ENCODE peak calls at places on chromosomes 12 and 14, in nine cellular contexts. One of them, this sample, is unnamed.

GRCh38 chr14:96251656-96252155 is 4.3 kb upstream of the BDKRB1 start:
- DNase-seq in cardiac fibroblast: no peak
- DNase-seq in GM12865: no peak
- DNase-seq in PC-3: no peak
- DNase-seq in retinal pigment epithelial cell: no peak
- DNase-seq in choroid plexus epithelial cell: no peak
- DNase-seq in body of pancreas: no peak
- DNase-seq in astrocyte of the spinal cord: no peak
- DNase-seq in left ventricle myocardium inferior: no peak
- DNase-seq in this sample: no peak

GRCh38 chr12:121132601-121133481 is at the start of gene P2RX7:
- DNase-seq in cardiac fibroblast: peak; percentile 38
- DNase-seq in GM12865: peak; percentile 73
- DNase-seq in PC-3: peak; percentile 95
- DNase-seq in retinal pigment epithelial cell: no peak
- DNase-seq in choroid plexus epithelial cell: peak; percentile 48
- DNase-seq in body of pancreas: peak; percentile 87
- DNase-seq in astrocyte of the spinal cord: peak; percentile 35
- DNase-seq in left ventricle myocardium inferior: peak; percentile 80
- DNase-seq in this sample: no peak

GRCh38 chr14:33026850-33027420 is 88.3 kb downstream of the NPAS3 start:
- DNase-seq in cardiac fibroblast: peak; percentile 4
- DNase-seq in GM12865: no peak
- DNase-seq in PC-3: peak; percentile 37
- DNase-seq in retinal pigment epithelial cell: peak; percentile 11
- DNase-seq in choroid plexus epithelial cell: no peak
- DNase-seq in body of pancreas: no peak
- DNase-seq in astrocyte of the spinal cord: peak; percentile 56
- DNase-seq in left ventricle myocardium inferior: no peak
- DNase-seq in this sample: no peak

GRCh38 chr14:104735830-104736642 is 12.0 kb downstream of the ADSS1 start:
- DNase-seq in cardiac fibroblast: peak; percentile 81
- DNase-seq in GM12865: no peak
- DNase-seq in PC-3: no peak
- DNase-seq in retinal pigment epithelial cell: no peak
- DNase-seq in choroid plexus epithelial cell: peak; percentile 81
- DNase-seq in body of pancreas: peak; percentile 46
- DNase-seq in astrocyte of the spinal cord: no peak
- DNase-seq in left ventricle myocardium inferior: peak; percentile 90
- DNase-seq in this sample: no peak

GRCh38 chr12:95789126-95790024 is 1.2 kb downstream of the NTN4 start:
- DNase-seq in cardiac fibroblast: peak; percentile 55
- DNase-seq in GM12865: no peak
- DNase-seq in PC-3: peak; percentile 38
- DNase-seq in retinal pigment epithelial cell: no peak
- DNase-seq in choroid plexus epithelial cell: no peak
- DNase-seq in body of pancreas: peak; percentile 69
- DNase-seq in astrocyte of the spinal cord: no peak
- DNase-seq in left ventricle myocardium inferior: peak; percentile 38
- DNase-seq in this sample: no peak

GRCh38 chr14:29339491-29339890 is 572.9 kb downstream of the FOXG1 start:
- DNase-seq in cardiac fibroblast: peak; percentile 38
- DNase-seq in GM12865: no peak
- DNase-seq in PC-3: peak; percentile 59
- DNase-seq in retinal pigment epithelial cell: no peak
- DNase-seq in choroid plexus epithelial cell: peak; percentile 25
- DNase-seq in body of pancreas: no peak
- DNase-seq in astrocyte of the spinal cord: no peak
- DNase-seq in left ventricle myocardium inferior: no peak
- DNase-seq in this sample: peak; percentile 54

GRCh38 chr12:47715393-47715876 is 9.6 kb upstream of the RPAP3 start:
- DNase-seq in cardiac fibroblast: peak; percentile 82
- DNase-seq in GM12865: peak; percentile 90
- DNase-seq in PC-3: peak; percentile 91
- DNase-seq in retinal pigment epithelial cell: no peak
- DNase-seq in choroid plexus epithelial cell: peak; percentile 78
- DNase-seq in body of pancreas: peak; percentile 83
- DNase-seq in astrocyte of the spinal cord: peak; percentile 72
- DNase-seq in left ventricle myocardium inferior: peak; percentile 74
- DNase-seq in this sample: no peak

GRCh38 chr12:13304924-13305323 is 108.4 kb downstream of the EMP1 start:
- DNase-seq in cardiac fibroblast: peak; percentile 2
- DNase-seq in GM12865: no peak
- DNase-seq in PC-3: no peak
- DNase-seq in retinal pigment epithelial cell: no peak
- DNase-seq in choroid plexus epithelial cell: no peak
- DNase-seq in body of pancreas: no peak
- DNase-seq in astrocyte of the spinal cord: no peak
- DNase-seq in left ventricle myocardium inferior: no peak
- DNase-seq in this sample: peak; percentile 52

GRCh38 chr14:53881161-53881846 is 75.3 kb downstream of the BMP4 start:
- DNase-seq in cardiac fibroblast: no peak
- DNase-seq in GM12865: peak; percentile 62
- DNase-seq in PC-3: no peak
- DNase-seq in retinal pigment epithelial cell: peak; percentile 98
- DNase-seq in choroid plexus epithelial cell: peak; percentile 29
- DNase-seq in body of pancreas: no peak
- DNase-seq in astrocyte of the spinal cord: peak; percentile 48
- DNase-seq in left ventricle myocardium inferior: no peak
- DNase-seq in this sample: no peak

GRCh38 chr12:103626498-103626897 is 39.4 kb downstream of the STAB2 start:
- DNase-seq in cardiac fibroblast: peak; percentile 47
- DNase-seq in GM12865: peak; percentile 18
- DNase-seq in PC-3: peak; percentile 65
- DNase-seq in retinal pigment epithelial cell: peak; percentile 27
- DNase-seq in choroid plexus epithelial cell: no peak
- DNase-seq in body of pancreas: no peak
- DNase-seq in astrocyte of the spinal cord: peak; percentile 49
- DNase-seq in left ventricle myocardium inferior: peak; percentile 43
- DNase-seq in this sample: peak; percentile 41

GRCh38 chr12:10409387-10409786 is at the start of gene KLRC4:
- DNase-seq in cardiac fibroblast: peak; percentile 60
- DNase-seq in GM12865: no peak
- DNase-seq in PC-3: no peak
- DNase-seq in retinal pigment epithelial cell: no peak
- DNase-seq in choroid plexus epithelial cell: peak; percentile 95
- DNase-seq in body of pancreas: no peak
- DNase-seq in astrocyte of the spinal cord: peak; percentile 67
- DNase-seq in left ventricle myocardium inferior: no peak
- DNase-seq in this sample: no peak

GRCh38 chr12:113232787-113233585 is 11.7 kb downstream of the TPCN1 start:
- DNase-seq in cardiac fibroblast: no peak
- DNase-seq in GM12865: peak; percentile 90
- DNase-seq in PC-3: no peak
- DNase-seq in retinal pigment epithelial cell: peak; percentile 82
- DNase-seq in choroid plexus epithelial cell: peak; percentile 73
- DNase-seq in body of pancreas: no peak
- DNase-seq in astrocyte of the spinal cord: peak; percentile 61
- DNase-seq in left ventricle myocardium inferior: peak; percentile 52
- DNase-seq in this sample: no peak

GRCh38 chr12:89416049-89416792 is 63.9 kb upstream of the DUSP6 start:
- DNase-seq in cardiac fibroblast: no peak
- DNase-seq in GM12865: no peak
- DNase-seq in PC-3: no peak
- DNase-seq in retinal pigment epithelial cell: no peak
- DNase-seq in choroid plexus epithelial cell: no peak
- DNase-seq in body of pancreas: no peak
- DNase-seq in astrocyte of the spinal cord: no peak
- DNase-seq in left ventricle myocardium inferior: no peak
- DNase-seq in this sample: no peak

GRCh38 chr12:100868487-100868886 is 73.9 kb downstream of the ANO4 start:
- DNase-seq in cardiac fibroblast: peak; percentile 44
- DNase-seq in GM12865: no peak
- DNase-seq in PC-3: peak; percentile 41
- DNase-seq in retinal pigment epithelial cell: no peak
- DNase-seq in choroid plexus epithelial cell: peak; percentile 5
- DNase-seq in body of pancreas: no peak
- DNase-seq in astrocyte of the spinal cord: peak; percentile 60
- DNase-seq in left ventricle myocardium inferior: no peak
- DNase-seq in this sample: no peak

GRCh38 chr14:79704406-79704805 is 506.9 kb downstream of the DIO2 start:
- DNase-seq in cardiac fibroblast: no peak
- DNase-seq in GM12865: no peak
- DNase-seq in PC-3: no peak
- DNase-seq in retinal pigment epithelial cell: no peak
- DNase-seq in choroid plexus epithelial cell: no peak
- DNase-seq in body of pancreas: no peak
- DNase-seq in astrocyte of the spinal cord: no peak
- DNase-seq in left ventricle myocardium inferior: no peak
- DNase-seq in this sample: no peak

GRCh38 chr14:66070542-66071319 is 415.4 kb upstream of the CCDC196 start:
- DNase-seq in cardiac fibroblast: peak; percentile 21
- DNase-seq in GM12865: peak; percentile 38
- DNase-seq in PC-3: peak; percentile 74
- DNase-seq in retinal pigment epithelial cell: peak; percentile 0
- DNase-seq in choroid plexus epithelial cell: peak; percentile 17
- DNase-seq in body of pancreas: peak; percentile 63
- DNase-seq in astrocyte of the spinal cord: peak; percentile 7
- DNase-seq in left ventricle myocardium inferior: peak; percentile 25
- DNase-seq in this sample: no peak

GRCh38 chr12:11807453-11807852 is 158.0 kb downstream of the ETV6 start:
- DNase-seq in cardiac fibroblast: no peak
- DNase-seq in GM12865: peak; percentile 30
- DNase-seq in PC-3: no peak
- DNase-seq in retinal pigment epithelial cell: no peak
- DNase-seq in choroid plexus epithelial cell: no peak
- DNase-seq in body of pancreas: no peak
- DNase-seq in astrocyte of the spinal cord: no peak
- DNase-seq in left ventricle myocardium inferior: no peak
- DNase-seq in this sample: no peak

DNA sequence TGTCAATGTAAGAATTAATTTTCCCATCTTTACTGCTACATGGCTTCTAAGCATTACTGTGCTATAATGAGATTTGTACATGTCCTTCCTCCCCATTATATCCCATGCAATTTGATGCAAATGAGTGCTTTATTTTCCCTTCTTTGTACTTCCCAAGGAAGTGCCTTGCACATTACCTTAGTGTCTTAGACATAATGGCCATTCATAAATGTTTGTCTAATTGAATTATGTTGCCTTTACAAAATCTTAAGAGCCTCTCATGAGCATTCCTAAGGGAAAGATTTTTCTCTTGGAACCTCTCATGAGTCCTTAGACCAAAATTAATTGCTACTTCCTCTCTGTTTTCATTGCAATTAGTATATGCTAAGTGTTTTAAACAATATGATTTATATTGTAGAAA is 741.7 kb downstream of the RERGL start:
- DNase-seq in cardiac fibroblast: no peak
- DNase-seq in GM12865: no peak
- DNase-seq in PC-3: no peak
- DNase-seq in retinal pigment epithelial cell: no peak
- DNase-seq in choroid plexus epithelial cell: no peak
- DNase-seq in body of pancreas: no peak
- DNase-seq in astrocyte of the spinal cord: no peak
- DNase-seq in left ventricle myocardium inferior: no peak
- DNase-seq in this sample: no peak
- TF ChIP-seq CTCF in cardiac fibroblast: no peak
- TF ChIP-seq CTCF in GM12865: no peak
- TF ChIP-seq CTCF in PC-3: no peak
- TF ChIP-seq CTCF in retinal pigment epithelial cell: no peak
- TF ChIP-seq CTCF in choroid plexus epithelial cell: no peak
- TF ChIP-seq CTCF in body of pancreas: no peak
- TF ChIP-seq CTCF in astrocyte of the spinal cord: no peak
- TF ChIP-seq CTCF in left ventricle myocardium inferior: no peak
- TF ChIP-seq CTCF in this sample: no peak

GRCh38 chr12:1838223-1838993 is 18.0 kb downstream of the LRTM2 start:
- DNase-seq in cardiac fibroblast: no peak
- DNase-seq in GM12865: no peak
- DNase-seq in PC-3: no peak
- DNase-seq in retinal pigment epithelial cell: no peak
- DNase-seq in choroid plexus epithelial cell: no peak
- DNase-seq in body of pancreas: no peak
- DNase-seq in astrocyte of the spinal cord: peak; percentile 14
- DNase-seq in left ventricle myocardium inferior: no peak
- DNase-seq in this sample: no peak
- H3K4me3 ChIP-seq in cardiac fibroblast: no peak overlapping the region
- H3K4me3 ChIP-seq in GM12865: no peak overlapping the region
- H3K4me3 ChIP-seq in PC-3: no peak overlapping the region
- H3K4me3 ChIP-seq in retinal pigment epithelial cell: no peak overlapping the region
- H3K4me3 ChIP-seq in choroid plexus epithelial cell: no peak overlapping the region
- H3K4me3 ChIP-seq in body of pancreas: no peak overlapping the region
- H3K4me3 ChIP-seq in astrocyte of the spinal cord: no peak overlapping the region
- H3K4me3 ChIP-seq in left ventricle myocardium inferior: no peak overlapping the region
- H3K4me3 ChIP-seq in this sample: no peak overlapping the region

DNA sequence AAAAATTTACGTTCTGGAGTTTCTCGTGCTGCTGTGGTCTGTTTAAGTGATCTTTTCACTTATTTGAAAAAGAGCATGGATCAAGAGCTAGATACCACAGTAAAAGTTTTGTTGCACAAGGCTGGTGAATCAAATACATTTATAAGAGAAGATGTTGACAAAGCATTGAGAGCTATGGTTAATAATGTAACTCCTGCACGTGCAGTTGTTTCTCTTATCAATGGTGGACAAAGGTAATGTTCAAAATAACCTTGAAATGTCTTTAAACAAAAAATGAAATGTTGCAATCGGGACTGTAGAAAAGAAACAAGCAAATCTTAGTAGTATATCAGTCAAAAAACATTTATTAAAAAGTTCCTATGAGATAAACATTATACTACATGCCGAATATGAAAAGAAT is 39.3 kb upstream of the PRPF39 start:
- DNase-seq in cardiac fibroblast: no peak
- DNase-seq in GM12865: no peak
- DNase-seq in PC-3: no peak
- DNase-seq in retinal pigment epithelial cell: no peak
- DNase-seq in choroid plexus epithelial cell: no peak
- DNase-seq in body of pancreas: no peak
- DNase-seq in astrocyte of the spinal cord: no peak
- DNase-seq in left ventricle myocardium inferior: no peak
- DNase-seq in this sample: no peak
- TF ChIP-seq CTCF in cardiac fibroblast: no peak
- TF ChIP-seq CTCF in GM12865: no peak
- TF ChIP-seq CTCF in PC-3: no peak
- TF ChIP-seq CTCF in retinal pigment epithelial cell: no peak
- TF ChIP-seq CTCF in choroid plexus epithelial cell: no peak
- TF ChIP-seq CTCF in body of pancreas: no peak
- TF ChIP-seq CTCF in astrocyte of the spinal cord: no peak
- TF ChIP-seq CTCF in left ventricle myocardium inferior: no peak
- TF ChIP-seq CTCF in this sample: no peak

DNA sequence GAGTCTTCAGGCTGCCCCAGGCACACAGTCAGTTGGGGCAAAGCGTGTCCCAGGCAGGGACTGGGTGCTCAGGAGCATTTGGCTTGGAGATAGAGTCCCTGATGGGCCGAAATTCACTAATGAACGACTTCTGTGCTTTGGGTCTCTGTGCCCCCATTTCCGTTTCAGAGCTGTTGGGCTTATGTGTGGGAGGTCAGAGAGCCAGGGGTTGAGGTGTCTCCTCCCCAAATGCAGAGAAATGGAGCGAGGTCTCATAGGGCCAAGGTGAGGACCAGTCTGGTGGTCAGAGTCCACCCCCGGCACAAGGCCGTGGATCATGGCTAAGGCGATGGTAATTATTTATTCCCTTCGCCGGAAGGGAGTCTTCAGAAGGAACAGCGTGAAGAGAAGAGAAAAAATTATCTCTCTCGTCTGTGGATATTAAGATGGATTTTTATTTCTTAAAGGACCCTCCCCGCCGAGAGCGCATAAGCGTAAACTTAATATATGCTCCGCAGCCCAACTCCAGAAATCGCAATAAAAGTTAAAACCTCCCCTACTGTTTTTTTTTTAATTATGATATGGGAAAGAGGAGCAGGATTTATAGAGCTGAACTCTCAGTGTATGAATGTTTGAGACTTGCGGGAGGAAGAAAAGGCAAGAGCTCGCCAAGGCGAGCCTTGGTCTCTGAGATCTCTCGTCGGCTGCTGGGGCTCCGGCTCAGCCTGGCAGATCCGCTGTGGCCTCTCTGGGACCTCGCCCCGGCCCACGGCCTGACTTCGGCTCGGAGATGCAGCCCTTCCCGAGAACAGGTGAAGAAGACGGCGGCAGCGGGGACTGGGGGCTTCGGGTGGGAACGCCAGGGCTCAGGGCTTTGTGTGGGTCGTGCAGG is 6.3 kb upstream of the HOXC9 start:
- DNase-seq in cardiac fibroblast: no peak
- DNase-seq in GM12865: no peak
- DNase-seq in PC-3: no peak
- DNase-seq in retinal pigment epithelial cell: no peak
- DNase-seq in choroid plexus epithelial cell: no peak
- DNase-seq in body of pancreas: no peak
- DNase-seq in astrocyte of the spinal cord: no peak
- DNase-seq in left ventricle myocardium inferior: no peak
- DNase-seq in this sample: no peak
- H3K4me3 ChIP-seq in cardiac fibroblast: no peak overlapping the region
- H3K4me3 ChIP-seq in GM12865: no peak overlapping the region
- H3K4me3 ChIP-seq in PC-3: no peak overlapping the region
- H3K4me3 ChIP-seq in retinal pigment epithelial cell: no peak overlapping the region
- H3K4me3 ChIP-seq in choroid plexus epithelial cell: no peak overlapping the region
- H3K4me3 ChIP-seq in body of pancreas: no peak overlapping the region
- H3K4me3 ChIP-seq in astrocyte of the spinal cord: no peak overlapping the region
- H3K4me3 ChIP-seq in left ventricle myocardium inferior: peak overlapping the region; percentile 66
- H3K4me3 ChIP-seq in this sample: peak overlapping the region; percentile 84

This sample was measured in epithelial cell of proximal tubule.